ENCODE peak calls at places on chromosomes 12 and 14, in six cellular contexts. V is psoas muscle, U is cardiac fibroblast, E is GM12865, R is fibroblast of pulmonary artery, Y is AG09309. D is an unnamed sample.

GRCh38 chr12:77214136-77214535 is 148.8 kb upstream of the E2F7 start:
- DNase-seq in V (no peak), U (peak), E (no peak), R (no peak), Y (no peak), D (no peak)

GRCh38 chr12:106213721-106214121 is 34.1 kb downstream of the CKAP4 start:
- DNase-seq in V (no peak), U (no peak), E (no peak), R (no peak), Y (no peak), D (no peak)

GRCh38 chr14:50260072-50260471 is 28.7 kb upstream of the SOS2 start:
- DNase-seq in V (no peak), U (no peak), E (no peak), R (no peak), Y (no peak), D (no peak)

GRCh38 chr12:27331299-27331926 is 1.2 kb upstream of the BMAL2 start:
- DNase-seq in V (no peak), U (peak), E (peak), R (peak), Y (peak), D (peak)

GRCh38 chr14:80906946-80907345 is 34.6 kb downstream of the CEP128 start:
- DNase-seq in V (no peak), U (peak), E (no peak), R (no peak), Y (peak), D (no peak)

GRCh38 chr14:87794566-87794965 is 198.4 kb downstream of the GALC start:
- DNase-seq in V (no peak), U (no peak), E (no peak), R (no peak), Y (no peak), D (no peak)

GRCh38 chr12:124967016-124967739 is 21.8 kb downstream of the DHX37 start:
- DNase-seq in V (no peak), U (no peak), E (no peak), R (no peak), Y (no peak), D (no peak)

GRCh38 chr14:55749201-55749812 is 169.3 kb downstream of the KTN1 start:
- DNase-seq in V (no peak), U (peak), E (no peak), R (peak), Y (no peak), D (no peak)

GRCh38 chr14:89013698-89014569 is 189.5 kb downstream of the TTC8 start:
- DNase-seq in V (no peak), U (no peak), E (no peak), R (no peak), Y (no peak), D (no peak)

GRCh38 chr12:62802981-62803380 is 132.0 kb downstream of the PPM1H start:
- DNase-seq in V (no peak), U (peak), E (no peak), R (no peak), Y (no peak), D (no peak)

GRCh38 chr14:72961579-72962335 is 35.5 kb downstream of the DCAF4 start:
- DNase-seq in V (no peak), U (peak), E (no peak), R (no peak), Y (no peak), D (peak)

GRCh38 chr12:12467222-12467621 is 95.4 kb downstream of the DUSP16 start:
- DNase-seq in V (no peak), U (no peak), E (no peak), R (no peak), Y (no peak), D (no peak)

GRCh38 chr14:64137657-64138290 is 156.4 kb downstream of the ESR2 start:
- DNase-seq in V (no peak), U (peak), E (peak), R (peak), Y (no peak), D (no peak)
- TF ChIP-seq CTCF in V (no peak), U (peak), E (peak), R (peak), Y (peak), D (no peak)

GRCh38 chr12:117582135-117582784 is 220.8 kb upstream of the NOS1 start:
- DNase-seq in V (no peak), U (no peak), E (no peak), R (no peak), Y (peak), D (no peak)

GRCh38 chr12:117579939-117580717 is 218.7 kb upstream of the NOS1 start:
- DNase-seq in V (no peak), U (no peak), E (no peak), R (no peak), Y (no peak), D (no peak)

GRCh38 chr12:117580718-117581062 is 219.3 kb upstream of the NOS1 start:
- DNase-seq in V (peak), U (no peak), E (peak), R (no peak), Y (no peak), D (peak)

GRCh38 chr12:117583092-117583491 is 221.7 kb upstream of the NOS1 start:
- DNase-seq in V (no peak), U (no peak), E (no peak), R (no peak), Y (no peak), D (no peak)

GRCh38 chr12:117583677-117584076 is 222.3 kb upstream of the NOS1 start:
- DNase-seq in V (no peak), U (no peak), E (no peak), R (no peak), Y (no peak), D (no peak)
- TF ChIP-seq CTCF in V (no peak), U (no peak), E (no peak), R (no peak), Y (no peak), D (no peak)

GRCh38 chr14:21768116-21768874 is 94.7 kb upstream of the OR4E1 start:
- DNase-seq in V (no peak), U (peak), E (peak), R (peak), Y (no peak), D (peak)
- TF ChIP-seq CTCF in V (no peak), U (peak), E (peak), R (peak), Y (no peak), D (peak)

DNA sequence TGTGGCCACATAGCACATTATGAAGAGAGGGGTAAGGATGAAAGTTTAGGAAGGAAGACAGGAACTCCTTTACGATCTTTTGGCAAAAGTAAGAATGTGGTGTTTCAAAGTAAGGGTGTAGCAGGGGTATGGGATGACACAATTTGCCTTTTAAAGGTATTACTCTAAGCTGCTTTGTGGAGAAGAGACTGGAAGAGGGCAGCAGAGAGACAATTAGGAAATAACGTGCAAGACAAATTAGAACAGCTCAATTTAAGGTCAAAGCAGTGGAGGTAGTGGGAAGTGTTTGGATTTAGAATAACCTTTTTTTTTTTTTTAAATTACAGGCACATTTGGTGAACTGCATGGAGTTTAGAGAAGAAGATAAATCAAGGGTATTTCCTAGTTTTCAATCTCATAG is 342.6 kb downstream of the NOVA1 start:
- DNase-seq in V (no peak), U (peak), E (no peak), R (peak), Y (no peak), D (no peak)
- TF ChIP-seq CTCF in V (no peak), U (peak), E (no peak), R (peak), Y (no peak), D (no peak)

DNA sequence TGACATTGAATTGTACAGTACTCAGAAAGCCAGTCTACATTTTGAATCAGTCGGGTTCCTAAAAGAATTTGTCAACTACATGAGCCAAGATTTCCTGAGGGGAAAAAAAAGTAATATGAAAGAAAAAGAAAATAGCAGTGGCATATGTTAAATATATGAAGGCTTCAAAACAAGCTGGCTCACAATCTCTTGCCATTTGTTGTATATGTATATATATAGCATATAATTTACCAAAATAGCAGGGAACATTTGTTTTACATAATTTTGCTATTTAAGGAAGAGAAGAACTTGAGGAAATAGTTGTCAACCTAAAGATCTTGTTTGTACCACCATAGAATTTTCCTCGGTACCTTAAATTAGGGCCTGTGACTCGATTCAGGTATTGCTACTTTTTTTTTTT is 16.8 kb downstream of the SVOP start:
- DNase-seq in V (no peak), U (no peak), E (no peak), R (no peak), Y (no peak), D (no peak)
- TF ChIP-seq CTCF in V (no peak), U (no peak), E (no peak), R (no peak), Y (no peak), D (no peak)

DNA sequence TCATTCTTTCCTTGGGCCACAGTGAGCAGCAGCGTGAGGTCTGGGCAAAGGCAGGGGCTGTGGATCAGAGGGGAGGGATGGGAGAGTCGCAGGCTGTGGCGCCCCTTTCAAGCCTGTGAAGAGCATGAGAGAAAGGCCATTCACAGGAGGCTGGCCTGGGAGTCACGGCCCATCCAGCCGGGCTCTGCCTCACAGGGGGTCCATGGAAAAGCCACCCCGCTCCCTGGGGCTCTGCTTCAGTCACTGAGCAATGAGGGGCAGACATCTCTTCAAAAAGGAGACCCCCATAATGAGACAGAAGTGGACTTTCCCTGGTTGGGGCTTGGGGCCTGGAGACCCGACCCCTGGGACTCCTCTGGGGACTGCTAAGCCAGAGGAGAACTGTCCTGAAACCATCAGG is 117.0 kb upstream of the GSC start:
- DNase-seq in V (no peak), U (no peak), E (no peak), R (no peak), Y (no peak), D (no peak)
- TF ChIP-seq CTCF in V (no peak), U (no peak), E (no peak), R (no peak), Y (no peak), D (no peak)

GRCh38 chr14:24215495-24216344 is at the start of gene MDP1:
- DNase-seq in V (peak), U (peak), E (peak), R (peak), Y (peak), D (peak)

GRCh38 chr14:24216345-24216699 is 456 bp upstream of the MDP1 start:
- DNase-seq in V (no peak), U (no peak), E (no peak), R (no peak), Y (no peak), D (no peak)

GRCh38 chr14:24213866-24214652 is 771 bp upstream of the CHMP4A start:
- DNase-seq in V (no peak), U (no peak), E (no peak), R (no peak), Y (no peak), D (no peak)

GRCh38 chr14:24211311-24211710 is 2.0 kb downstream of the CHMP4A start:
- DNase-seq in V (no peak), U (no peak), E (no peak), R (no peak), Y (no peak), D (no peak)

GRCh38 chr14:24212924-24213865 is at the start of gene CHMP4A:
- DNase-seq in V (peak), U (peak), E (peak), R (peak), Y (peak), D (peak)
- TF ChIP-seq CTCF in V (no peak), U (peak), E (no peak), R (peak), Y (peak), D (no peak)

GRCh38 chr12:55624056-55624455 is 12.6 kb upstream of the OR10P1 start:
- DNase-seq in V (no peak), U (peak), E (peak), R (no peak), Y (no peak), D (no peak)

GRCh38 chr12:55614764-55615163 is 21.9 kb upstream of the OR10P1 start:
- DNase-seq in V (no peak), U (no peak), E (no peak), R (no peak), Y (no peak), D (no peak)

GRCh38 chr12:55619352-55620138 is 17.1 kb upstream of the OR10P1 start:
- DNase-seq in V (no peak), U (peak), E (peak), R (peak), Y (peak), D (peak)
- TF ChIP-seq CTCF in V (peak), U (peak), E (peak), R (peak), Y (peak), D (peak)

DNA sequence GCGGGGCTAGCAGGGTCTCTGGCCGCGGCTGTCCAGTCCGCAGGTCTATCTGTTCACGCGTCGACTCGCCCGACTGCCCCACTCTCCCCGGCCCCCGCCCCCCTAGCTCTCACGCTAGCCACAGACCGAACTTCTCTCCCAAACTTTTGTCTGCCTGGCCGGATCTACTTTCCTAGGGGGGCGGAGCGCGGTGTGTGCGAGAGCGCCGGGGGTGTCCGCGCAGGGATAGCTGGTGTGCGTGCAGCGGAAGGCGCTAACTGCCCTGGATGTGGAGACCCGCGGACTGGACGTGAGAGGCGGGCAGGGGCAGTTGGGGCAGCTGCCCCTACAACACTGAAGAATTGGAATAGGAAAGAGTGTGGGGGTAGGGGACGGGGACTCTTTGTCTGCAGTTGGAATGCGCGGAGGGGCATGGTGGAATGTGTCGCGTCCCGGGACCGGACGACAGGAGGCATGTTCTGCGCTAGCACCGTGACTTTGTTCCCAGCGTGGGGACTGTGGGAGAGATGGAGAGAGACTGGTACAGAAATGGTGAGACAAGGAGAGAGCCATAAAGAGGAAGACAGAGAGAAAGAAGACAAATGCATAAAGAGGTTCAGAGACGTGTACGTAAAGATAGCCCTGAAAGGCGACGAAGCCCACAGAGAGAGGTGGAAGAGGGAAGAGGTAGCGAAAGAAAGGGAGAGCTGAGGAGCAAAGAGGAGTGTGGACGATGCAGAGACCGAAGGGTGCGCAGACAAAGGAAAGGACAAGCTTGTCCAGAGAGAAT is at the start of gene AJUBA:
- DNase-seq in V (peak), U (peak), E (peak), R (peak), Y (peak), D (peak)
- TF ChIP-seq CTCF in V (no peak), U (no peak), E (peak), R (no peak), Y (no peak), D (no peak)

GRCh38 chr14:22494486-22495135 is 94.4 kb downstream of the DAD1 start:
- DNase-seq in V (no peak), U (no peak), E (peak), R (no peak), Y (no peak), D (no peak)
- TF ChIP-seq CTCF in V (no peak), U (no peak), E (no peak), R (no peak), Y (no peak), D (no peak)